ENCODE peak calls at places on chromosomes 6 and 20, in six cellular contexts. One of them, this sample, is unnamed. For H3K27me3 and H3K36me3, the result is how much of the 10 kb centered on the place peaks cover.

GRCh38 chr20:9686455-9686854 is 152.4 kb downstream of the PAK5 start:
- DNase-seq in CD8-positive, alpha-beta T cell: no peak
- DNase-seq in hepatocyte: no peak
- DNase-seq in HepG2: no peak
- DNase-seq in DND-41: no peak
- DNase-seq in uterus: no peak
- DNase-seq in this sample: no peak

GRCh38 chr6:133505680-133506079 is 264.5 kb downstream of the EYA4 start:
- DNase-seq in CD8-positive, alpha-beta T cell: no peak
- DNase-seq in hepatocyte: no peak
- DNase-seq in HepG2: no peak
- DNase-seq in DND-41: no peak
- DNase-seq in uterus: no peak
- DNase-seq in this sample: no peak

GRCh38 chr6:145276746-145277145 is 458.6 kb downstream of the EPM2A start:
- DNase-seq in CD8-positive, alpha-beta T cell: no peak
- DNase-seq in hepatocyte: no peak
- DNase-seq in HepG2: no peak
- DNase-seq in DND-41: no peak
- DNase-seq in uterus: no peak
- DNase-seq in this sample: no peak

GRCh38 chr6:170378502-170378901 is 71.9 kb downstream of the FAM120B start:
- DNase-seq in CD8-positive, alpha-beta T cell: no peak
- DNase-seq in hepatocyte: no peak
- DNase-seq in HepG2: no peak
- DNase-seq in DND-41: peak
- DNase-seq in uterus: no peak
- DNase-seq in this sample: no peak

GRCh38 chr6:139378882-139379341 is 4.5 kb upstream of the CITED2 start:
- DNase-seq in CD8-positive, alpha-beta T cell: no peak
- DNase-seq in hepatocyte: peak
- DNase-seq in HepG2: peak
- DNase-seq in DND-41: no peak
- DNase-seq in uterus: no peak
- DNase-seq in this sample: no peak

GRCh38 chr20:40913224-40913821 is 115.3 kb upstream of the TOP1 start:
- DNase-seq in CD8-positive, alpha-beta T cell: no peak
- DNase-seq in hepatocyte: no peak
- DNase-seq in HepG2: no peak
- DNase-seq in DND-41: no peak
- DNase-seq in uterus: no peak
- DNase-seq in this sample: no peak

GRCh38 chr6:119467478-119468081 is 118.0 kb upstream of the MAN1A1 start:
- DNase-seq in CD8-positive, alpha-beta T cell: no peak
- DNase-seq in hepatocyte: no peak
- DNase-seq in HepG2: no peak
- DNase-seq in DND-41: no peak
- DNase-seq in uterus: no peak
- DNase-seq in this sample: no peak

GRCh38 chr20:13226367-13226766 is 5.3 kb downstream of the ISM1 start:
- DNase-seq in CD8-positive, alpha-beta T cell: no peak
- DNase-seq in hepatocyte: no peak
- DNase-seq in HepG2: no peak
- DNase-seq in DND-41: no peak
- DNase-seq in uterus: no peak
- DNase-seq in this sample: no peak

GRCh38 chr6:158161566-158162254 is 6.4 kb downstream of the SERAC1 start:
- DNase-seq in CD8-positive, alpha-beta T cell: no peak
- DNase-seq in hepatocyte: no peak
- DNase-seq in HepG2: no peak
- DNase-seq in DND-41: no peak
- DNase-seq in uterus: no peak
- DNase-seq in this sample: no peak

DNA sequence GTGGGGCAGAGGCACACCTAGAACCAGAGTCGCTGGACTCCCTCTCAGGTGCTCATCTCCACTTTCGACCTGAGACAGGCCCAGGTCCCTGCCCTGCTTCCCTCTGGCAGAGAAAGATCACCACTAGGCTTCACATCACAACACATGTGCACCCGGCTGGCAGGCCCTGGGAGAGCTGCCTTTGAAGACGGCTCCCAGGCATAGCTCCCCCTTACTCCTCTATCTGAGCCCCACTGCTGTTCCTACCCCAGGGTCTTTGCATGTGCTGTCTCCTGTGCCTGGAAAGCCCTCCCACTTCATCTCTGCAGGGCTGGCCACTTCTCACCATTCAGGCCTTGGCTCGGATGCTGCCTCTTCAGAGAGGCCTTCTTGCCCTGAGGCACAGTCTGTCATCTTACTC is 89.2 kb downstream of the NOL4L start:
- DNase-seq in CD8-positive, alpha-beta T cell: no peak
- DNase-seq in hepatocyte: no peak
- DNase-seq in HepG2: no peak
- DNase-seq in DND-41: no peak
- DNase-seq in uterus: no peak
- DNase-seq in this sample: no peak
- TF ChIP-seq CTCF in CD8-positive, alpha-beta T cell: no peak
- TF ChIP-seq CTCF in hepatocyte: no peak
- TF ChIP-seq CTCF in HepG2: no peak
- TF ChIP-seq CTCF in DND-41: no peak
- TF ChIP-seq CTCF in uterus: no peak
- TF ChIP-seq CTCF in this sample: no peak

GRCh38 chr20:103456-103855 is 16.0 kb downstream of the DEFB125 start:
- DNase-seq in CD8-positive, alpha-beta T cell: no peak
- DNase-seq in hepatocyte: no peak
- DNase-seq in HepG2: no peak
- DNase-seq in DND-41: no peak
- DNase-seq in uterus: no peak
- DNase-seq in this sample: no peak

GRCh38 chr20:101975-102374 is 14.5 kb downstream of the DEFB125 start:
- DNase-seq in CD8-positive, alpha-beta T cell: no peak
- DNase-seq in hepatocyte: no peak
- DNase-seq in HepG2: no peak
- DNase-seq in DND-41: no peak
- DNase-seq in uterus: no peak
- DNase-seq in this sample: no peak
- H3K27me3 ChIP-seq in CD8-positive, alpha-beta T cell: under half
- H3K27me3 ChIP-seq in hepatocyte: under half
- H3K27me3 ChIP-seq in HepG2: under half
- H3K27me3 ChIP-seq in DND-41: under half
- H3K27me3 ChIP-seq in uterus: under half
- H3K27me3 ChIP-seq in this sample: under half

GRCh38 chr6:24840187-24840586 is 41.5 kb upstream of the ARMH2 start:
- DNase-seq in CD8-positive, alpha-beta T cell: no peak
- DNase-seq in hepatocyte: no peak
- DNase-seq in HepG2: no peak
- DNase-seq in DND-41: no peak
- DNase-seq in uterus: no peak
- DNase-seq in this sample: no peak

GRCh38 chr6:24838994-24839393 is 40.3 kb upstream of the ARMH2 start:
- DNase-seq in CD8-positive, alpha-beta T cell: no peak
- DNase-seq in hepatocyte: no peak
- DNase-seq in HepG2: no peak
- DNase-seq in DND-41: no peak
- DNase-seq in uterus: no peak
- DNase-seq in this sample: no peak

GRCh38 chr6:24833711-24834386 is 35.1 kb upstream of the ARMH2 start:
- DNase-seq in CD8-positive, alpha-beta T cell: no peak
- DNase-seq in hepatocyte: no peak
- DNase-seq in HepG2: no peak
- DNase-seq in DND-41: no peak
- DNase-seq in uterus: no peak
- DNase-seq in this sample: no peak

GRCh38 chr6:24836116-24836515 is 37.4 kb upstream of the ARMH2 start:
- DNase-seq in CD8-positive, alpha-beta T cell: no peak
- DNase-seq in hepatocyte: no peak
- DNase-seq in HepG2: no peak
- DNase-seq in DND-41: no peak
- DNase-seq in uterus: no peak
- DNase-seq in this sample: no peak

GRCh38 chr6:24838081-24838480 is 39.4 kb upstream of the ARMH2 start:
- DNase-seq in CD8-positive, alpha-beta T cell: no peak
- DNase-seq in hepatocyte: no peak
- DNase-seq in HepG2: no peak
- DNase-seq in DND-41: no peak
- DNase-seq in uterus: no peak
- DNase-seq in this sample: no peak
- H3K36me3 ChIP-seq in CD8-positive, alpha-beta T cell: half or more
- H3K36me3 ChIP-seq in hepatocyte: under half
- H3K36me3 ChIP-seq in HepG2: under half
- H3K36me3 ChIP-seq in DND-41: under half
- H3K36me3 ChIP-seq in uterus: under half
- H3K36me3 ChIP-seq in this sample: under half

DNA sequence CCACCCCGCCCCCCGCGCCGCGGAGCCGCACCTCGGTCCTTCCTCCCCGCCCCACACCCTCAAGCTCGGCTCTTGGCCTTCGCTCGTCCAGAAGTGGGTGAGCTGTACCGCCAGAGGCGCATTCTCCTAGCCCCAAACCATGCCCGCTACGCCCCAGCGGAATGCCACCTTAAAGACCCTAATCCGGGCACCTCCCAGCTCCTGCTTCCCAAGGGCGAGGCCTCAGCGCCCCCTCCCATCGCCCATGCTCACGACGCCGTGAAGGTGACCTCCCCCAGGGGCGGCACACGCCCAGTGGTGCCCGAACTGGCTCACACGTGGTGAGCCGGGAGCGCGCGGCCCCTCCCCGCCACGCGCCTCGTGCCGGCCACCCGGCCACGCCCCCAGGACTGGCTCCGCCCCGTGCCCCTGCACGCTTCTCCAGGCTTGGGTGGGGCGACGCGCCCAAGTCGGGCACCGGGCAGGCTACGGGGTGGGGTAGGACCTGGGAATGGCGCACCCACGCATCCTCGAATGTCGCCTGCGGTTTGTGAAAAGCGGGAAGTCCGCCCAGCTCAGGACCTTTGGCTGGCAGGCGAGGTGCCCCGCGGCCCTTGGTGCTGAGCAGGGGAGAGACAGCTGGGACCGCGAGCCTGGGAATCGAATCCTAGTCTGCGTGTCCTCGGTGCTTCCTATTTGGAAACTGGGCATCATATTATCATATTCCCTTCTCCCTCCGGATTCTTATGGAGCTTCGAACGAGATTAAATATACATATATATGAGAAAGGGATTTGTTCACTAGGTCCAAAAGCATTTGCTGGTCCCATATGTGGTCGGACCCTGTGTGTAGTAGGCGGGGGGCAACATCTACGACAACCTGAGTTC is 942 bp upstream of the SOX12 start:
- DNase-seq in CD8-positive, alpha-beta T cell: peak
- DNase-seq in hepatocyte: peak
- DNase-seq in HepG2: peak
- DNase-seq in DND-41: peak
- DNase-seq in uterus: peak
- DNase-seq in this sample: peak
- TF ChIP-seq CTCF in CD8-positive, alpha-beta T cell: peak
- TF ChIP-seq CTCF in hepatocyte: peak
- TF ChIP-seq CTCF in HepG2: peak
- TF ChIP-seq CTCF in DND-41: peak
- TF ChIP-seq CTCF in uterus: peak
- TF ChIP-seq CTCF in this sample: peak

GRCh38 chr20:62419759-62420158 is 7.6 kb downstream of the RBBP8NL start:
- DNase-seq in CD8-positive, alpha-beta T cell: no peak
- DNase-seq in hepatocyte: no peak
- DNase-seq in HepG2: no peak
- DNase-seq in DND-41: no peak
- DNase-seq in uterus: no peak
- DNase-seq in this sample: no peak
- H3K27me3 ChIP-seq in CD8-positive, alpha-beta T cell: under half
- H3K27me3 ChIP-seq in hepatocyte: under half
- H3K27me3 ChIP-seq in HepG2: half or more
- H3K27me3 ChIP-seq in DND-41: under half
- H3K27me3 ChIP-seq in uterus: under half
- H3K27me3 ChIP-seq in this sample: under half